ENCODE peak calls at places on chromosomes 3 and 15, in six cellular contexts. N, W, G, Z, B and U are unnamed samples.

GRCh38 chr15:68265086-68265485 is 12.5 kb upstream of the FEM1B start:
- DNase-seq in N (no peak), W (no peak), Z (no peak), G (no peak), B (no peak), U (no peak)

GRCh38 chr15:74438696-74439316 is 5.0 kb upstream of the SEMA7A start:
- DNase-seq in N (peak; percentile 77), B (peak; percentile 80), W (peak; percentile 62), Z (peak; percentile 69), G (peak; percentile 82), U (peak; percentile 80)

GRCh38 chr3:128726691-128727031 is 678 bp downstream of the RAB7A start:
- DNase-seq in B (no peak), N (peak; percentile 87), W (peak; percentile 9), G (peak; percentile 60), Z (peak; percentile 84), U (no peak)

GRCh38 chr15:37877851-37878577 is 56.4 kb upstream of the TMCO5A start:
- DNase-seq in W (no peak), N (peak; percentile 92), Z (peak; percentile 70), B (no peak), G (no peak), U (no peak)

GRCh38 chr3:53881691-53882593 is at the start of gene ACTR8:
- DNase-seq in Z (peak; percentile 90), G (peak; percentile 70), W (peak; percentile 82), N (peak; percentile 77), B (peak; percentile 93), U (peak; percentile 72)

GRCh38 chr3:37217098-37217849 is 42.9 kb upstream of the LRRFIP2 start:
- DNase-seq in Z (no peak), B (no peak), G (no peak), W (no peak), N (no peak), U (no peak)

GRCh38 chr3:180871901-180872300 is 40.6 kb upstream of the FXR1 start:
- DNase-seq in W (no peak), N (peak; percentile 17), Z (no peak), G (no peak), B (no peak), U (no peak)

GRCh38 chr3:61202086-61202485 is 49.2 kb downstream of the FHIT start:
- DNase-seq in G (no peak), W (no peak), N (no peak), Z (no peak), B (no peak), U (no peak)

GRCh38 chr15:49415638-49416037 is 7.4 kb upstream of the FGF7 start:
- DNase-seq in N (peak; percentile 97), W (no peak), G (no peak), Z (peak; percentile 92), B (no peak), U (no peak)

GRCh38 chr3:46845397-46845859 is 17.8 kb downstream of the MYL3 start:
- DNase-seq in B (peak; percentile 64), N (peak; percentile 62), G (peak; percentile 57), W (peak; percentile 32), Z (peak; percentile 75), U (no peak)

GRCh38 chr15:90400759-90401314 is 12.8 kb downstream of the IQGAP1 start:
- DNase-seq in B (peak; percentile 79), Z (peak; percentile 99), G (peak; percentile 88), N (peak; percentile 96), W (peak; percentile 26), U (no peak)

GRCh38 chr15:42165081-42165480 is 8.6 kb upstream of the PLA2G4F start:
- DNase-seq in G (no peak), Z (no peak), N (peak; percentile 25), B (no peak), W (no peak), U (no peak)

GRCh38 chr15:67127334-67127664 is 61.9 kb downstream of the SMAD3 start:
- DNase-seq in W (no peak), G (peak; percentile 60), B (no peak), N (no peak), Z (no peak), U (no peak)

GRCh38 chr15:88834211-88834812 is 31.1 kb downstream of the ACAN start:
- DNase-seq in B (peak; percentile 72), Z (peak; percentile 50), N (peak; percentile 63), G (no peak), W (peak; percentile 50), U (peak; percentile 92)

GRCh38 chr15:61811952-61812351 is 248.3 kb downstream of the VPS13C start:
- DNase-seq in N (no peak), G (no peak), W (no peak), Z (no peak), B (no peak), U (no peak)

GRCh38 chr3:138950006-138950644 is 3.1 kb downstream of the FOXL2NB start:
- DNase-seq in W (no peak), Z (peak; percentile 36), B (peak; percentile 62), G (no peak), N (peak; percentile 28), U (no peak)

GRCh38 chr3:72086712-72087093 is 301.8 kb upstream of the PROK2 start:
- DNase-seq in W (no peak), Z (no peak), G (no peak), B (no peak), N (no peak), U (no peak)

GRCh38 chr3:13286873-13287272 is 133.2 kb downstream of the NUP210 start:
- DNase-seq in W (no peak), G (no peak), N (no peak), Z (no peak), B (no peak), U (no peak)

GRCh38 chr15:47822066-47822465 is 104.8 kb downstream of the SEMA6D start:
- DNase-seq in G (no peak), N (no peak), B (no peak), W (no peak), Z (peak; percentile 30), U (no peak)

GRCh38 chr3:129563850-129564535 is 21.0 kb downstream of the H1-8 start:
- DNase-seq in Z (no peak), G (no peak), W (no peak), N (no peak), B (no peak), U (no peak)

GRCh38 chr3:170966495-170966894 is 58.1 kb upstream of the EIF5A2 start:
- DNase-seq in W (no peak), Z (no peak), G (no peak), B (no peak), N (no peak), U (no peak)

GRCh38 chr15:34582461-34583357 is 742 bp downstream of the GOLGA8B start:
- DNase-seq in B (peak; percentile 43), G (peak; percentile 18), N (peak; percentile 8), W (peak; percentile 23), Z (peak; percentile 27), U (peak; percentile 61)

GRCh38 chr3:69484507-69485393 is 98.9 kb upstream of the FRMD4B start:
- DNase-seq in B (no peak), Z (no peak), G (no peak), W (no peak), N (no peak), U (no peak)

GRCh38 chr3:150697646-150698045 is 6.1 kb downstream of the ERICH6 start:
- DNase-seq in B (no peak), Z (no peak), G (peak; percentile 18), N (peak; percentile 44), W (no peak), U (no peak)

GRCh38 chr15:87082576-87082975 is 1002.9 kb downstream of the AGBL1 start:
- DNase-seq in W (no peak), B (no peak), G (no peak), N (no peak), Z (no peak), U (no peak)

DNA sequence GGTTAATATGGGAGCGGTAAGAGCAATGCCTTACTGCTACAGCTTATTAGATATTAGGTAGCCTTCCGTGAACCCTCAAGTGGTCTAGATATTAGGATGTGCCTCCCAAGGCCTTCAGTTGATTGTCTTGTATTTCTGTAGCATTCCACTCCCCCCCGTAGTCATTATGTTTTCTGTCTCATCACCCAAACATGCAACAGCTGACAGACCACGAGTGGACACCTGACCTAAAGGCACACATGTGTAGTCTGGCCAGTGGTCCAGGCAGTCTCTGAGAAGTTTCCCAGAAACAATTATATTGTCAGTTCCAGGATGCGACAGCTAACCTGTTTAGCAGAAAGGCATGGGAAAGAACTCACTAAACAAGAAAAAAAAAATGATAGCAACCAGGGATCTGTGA is 1000.9 kb downstream of the AGBL1 start:
- DNase-seq in N (no peak), Z (no peak), B (no peak), G (no peak), W (no peak), U (no peak)
- H3K14ac ChIP-seq in N (no peak overlapping the region), Z (no peak overlapping the region), B (no peak overlapping the region), G (no peak overlapping the region), W (no peak overlapping the region), U (no peak overlapping the region)

DNA sequence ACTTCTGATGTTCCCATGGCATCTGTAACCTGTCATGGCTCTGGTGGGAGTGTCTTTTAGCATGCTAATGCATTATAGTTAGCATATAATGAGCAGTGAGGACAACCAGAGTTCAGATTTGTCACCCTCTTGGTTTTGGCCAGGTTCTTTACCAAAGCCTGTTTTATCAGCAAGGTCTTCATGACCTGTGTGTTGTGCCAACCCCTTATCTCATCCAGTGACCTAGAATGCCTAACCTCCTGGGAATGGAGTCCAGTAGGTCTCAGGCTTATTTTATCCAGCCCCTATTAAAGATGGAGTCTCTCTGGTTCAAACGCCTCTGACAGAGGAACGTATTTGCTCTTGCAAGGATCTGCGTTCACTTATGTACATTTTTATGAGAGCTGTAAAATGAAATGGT is 60.3 kb upstream of the UTS2B start:
- DNase-seq in G (no peak), B (no peak), Z (no peak), W (no peak), N (no peak), U (no peak)
- H3K14ac ChIP-seq in G (no peak overlapping the region), B (no peak overlapping the region), Z (no peak overlapping the region), W (no peak overlapping the region), N (no peak overlapping the region), U (no peak overlapping the region)

DNA sequence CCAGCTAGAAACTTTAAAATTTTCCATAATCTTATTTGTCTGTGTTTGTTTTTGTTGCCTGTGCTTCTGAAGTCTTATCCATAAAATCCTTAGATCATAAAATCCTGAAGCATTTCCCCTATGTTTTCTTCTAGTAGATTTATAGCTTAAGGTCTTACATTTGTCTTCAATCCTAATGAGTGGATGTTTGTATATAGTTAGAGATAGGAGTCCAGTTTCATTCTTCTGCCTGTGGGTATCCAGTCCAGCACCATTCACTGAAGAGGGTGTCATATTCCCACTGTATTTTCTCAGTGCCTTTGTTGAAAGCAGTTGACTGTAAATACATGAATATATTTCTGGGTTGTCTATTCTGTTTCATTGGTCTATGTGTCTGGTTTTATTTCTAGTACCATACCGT is 44.8 kb upstream of the SPSB4 start:
- DNase-seq in B (no peak), G (no peak), N (no peak), W (no peak), Z (no peak), U (no peak)
- H3K14ac ChIP-seq in B (no peak overlapping the region), G (no peak overlapping the region), N (no peak overlapping the region), W (no peak overlapping the region), Z (no peak overlapping the region), U (no peak overlapping the region)

GRCh38 chr15:69460481-69460880 is 7.9 kb downstream of the RPLP1 start:
- DNase-seq in B (no peak), N (no peak), Z (no peak), W (no peak), G (no peak), U (no peak)

GRCh38 chr15:69454953-69455352 is 2.3 kb downstream of the RPLP1 start:
- DNase-seq in Z (no peak), G (no peak), N (no peak), W (no peak), B (no peak), U (no peak)

GRCh38 chr15:69456208-69457166 is 3.9 kb downstream of the RPLP1 start:
- DNase-seq in Z (no peak), W (no peak), G (no peak), B (no peak), N (no peak), U (peak; percentile 42)

GRCh38 chr15:69459063-69459462 is 6.4 kb downstream of the RPLP1 start:
- DNase-seq in G (no peak), B (no peak), W (no peak), Z (no peak), N (no peak), U (no peak)

GRCh38 chr15:69457304-69458280 is 5.0 kb downstream of the RPLP1 start:
- DNase-seq in G (no peak), N (peak; percentile 34), B (no peak), Z (peak; percentile 51), W (no peak), U (no peak)
- H3K14ac ChIP-seq in G (no peak overlapping the region), N (peak overlapping the region; percentile 33), B (no peak overlapping the region), Z (no peak overlapping the region), W (no peak overlapping the region), U (no peak overlapping the region)